ENCODE peak calls at places on chromosomes 4 and X, in six cellular contexts. D, N, C, R, P and S are unnamed samples.

GRCh38 chr4:138494931-138495330 is 252.8 kb upstream of the SLC7A11 start:
- DNase-seq in D (peak; percentile 73), N (peak; percentile 71), C (peak; percentile 57), R (peak; percentile 2), P (no peak), S (peak; percentile 10)

GRCh38 chrX:119981286-119982070 is 37.9 kb upstream of the NKAP start:
- DNase-seq in D (peak; percentile 27), N (peak; percentile 51), C (peak; percentile 47), R (peak; percentile 33), P (peak; percentile 27), S (peak; percentile 25)

GRCh38 chr4:20341121-20341758 is 89.5 kb downstream of the SLIT2 start:
- DNase-seq in D (no peak), N (no peak), C (no peak), R (no peak), P (no peak), S (no peak)

GRCh38 chrX:1582686-1583437 is 8.5 kb upstream of the AKAP17A start:
- DNase-seq in D (no peak), N (peak; percentile 23), C (peak; percentile 69), R (no peak), P (no peak), S (peak; percentile 45)

GRCh38 chr4:82645868-82646267 is 84.1 kb upstream of the TMEM150C start:
- DNase-seq in D (no peak), N (no peak), C (no peak), R (no peak), P (no peak), S (no peak)

GRCh38 chrX:109534933-109535332 is 1.7 kb upstream of the NXT2 start:
- DNase-seq in D (no peak), N (no peak), C (no peak), R (no peak), P (no peak), S (no peak)

GRCh38 chrX:153381684-153382532 is 19.2 kb downstream of the PNMA6E start:
- DNase-seq in D (peak; percentile 90), N (peak; percentile 96), C (peak; percentile 50), R (peak; percentile 36), P (peak; percentile 92), S (peak; percentile 27)

GRCh38 chrX:149371984-149372383 is 133.1 kb downstream of the IDS start:
- DNase-seq in D (no peak), N (no peak), C (no peak), R (no peak), P (no peak), S (no peak)

GRCh38 chr4:8874896-8875680 is 3.4 kb upstream of the HMX1 start:
- DNase-seq in D (no peak), N (no peak), C (no peak), R (no peak), P (no peak), S (no peak)

GRCh38 chr4:1538096-1538410 is 131.8 kb upstream of the NKX1-1 start:
- DNase-seq in D (no peak), N (no peak), C (no peak), R (peak; percentile 2), P (no peak), S (no peak)

GRCh38 chr4:105587851-105588250 is 35.4 kb downstream of the ARHGEF38 start:
- DNase-seq in D (no peak), N (no peak), C (no peak), R (no peak), P (no peak), S (no peak)

GRCh38 chrX:10677490-10677889 is 57.1 kb upstream of the MID1 start:
- DNase-seq in D (peak; percentile 17), N (no peak), C (no peak), R (peak; percentile 49), P (peak; percentile 27), S (no peak)

GRCh38 chrX:137031517-137032377 is 2.0 kb downstream of the GPR101 start:
- DNase-seq in D (peak; percentile 37), N (peak; percentile 52), C (peak; percentile 5), R (peak; percentile 51), P (peak; percentile 29), S (no peak)

GRCh38 chrX:45400380-45400779 is 199.7 kb upstream of the DIPK2B start:
- DNase-seq in D (peak; percentile 78), N (peak; percentile 78), C (no peak), R (no peak), P (peak; percentile 46), S (no peak)

GRCh38 chr4:17758459-17758858 is 23.0 kb downstream of the FAM184B start:
- DNase-seq in D (no peak), N (no peak), C (no peak), R (peak; percentile 13), P (no peak), S (no peak)
- TF ChIP-seq CTCF in D (no peak), N (no peak), C (no peak), R (no peak), P (no peak), S (no peak)

DNA sequence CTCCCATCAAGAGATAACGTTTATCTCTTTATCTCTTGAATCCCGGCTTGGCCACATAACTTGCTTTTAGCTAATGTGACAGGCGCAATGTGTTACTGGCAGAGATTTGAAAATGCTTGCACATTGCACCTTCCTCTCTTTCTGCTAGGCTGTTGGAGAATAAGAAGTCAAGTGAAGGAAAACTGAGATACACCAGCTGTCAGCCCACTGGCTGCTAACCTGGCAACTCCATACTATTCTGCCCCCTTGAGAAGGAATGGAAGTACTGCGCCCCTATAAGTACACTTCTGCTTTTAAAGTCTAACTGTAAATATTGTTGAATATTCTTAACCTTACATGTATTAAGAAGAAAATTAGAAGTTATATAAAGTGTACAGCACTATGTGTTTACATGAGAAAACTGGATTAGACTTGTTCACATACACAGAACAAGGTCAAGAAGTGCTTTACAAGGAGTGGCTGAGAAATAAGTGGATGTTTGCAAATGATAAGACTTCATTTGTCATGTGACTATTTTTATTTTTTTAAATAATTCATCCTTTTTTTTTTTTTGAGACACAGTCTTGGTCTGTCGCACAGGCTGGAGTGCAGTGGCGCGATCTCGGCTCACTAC is 424.5 kb upstream of the CTSO start:
- DNase-seq in D (peak; percentile 84), N (peak; percentile 73), C (peak; percentile 14), R (no peak), P (peak; percentile 89), S (peak; percentile 34)
- TF ChIP-seq CTCF in D (peak; percentile 79), N (peak; percentile 70), C (peak; percentile 11), R (peak; percentile 37), P (peak; percentile 89), S (peak; percentile 23)

GRCh38 chrX:154596290-154596929 is 11.5 kb downstream of the CTAG1A start:
- DNase-seq in D (peak; percentile 47), N (peak; percentile 55), C (no peak), R (peak; percentile 10), P (no peak), S (peak; percentile 83)
- TF ChIP-seq CTCF in D (no peak), N (no peak), C (no peak), R (no peak), P (no peak), S (peak; percentile 32)

GRCh38 chr4:184310171-184310567 is 92.5 kb upstream of the ENPP6 start:
- DNase-seq in D (no peak), N (no peak), C (peak; percentile 18), R (no peak), P (no peak), S (no peak)
- TF ChIP-seq CTCF in D (no peak), N (peak; percentile 31), C (no peak), R (no peak), P (peak; percentile 11), S (no peak)